ENCODE peak calls at places on chromosomes 7 and 10, in eight cellular contexts. One of them, this sample, is unnamed.

GRCh38 chr10:117306674-117307073 is 65.8 kb downstream of the SLC18A2 start:
- ATAC-seq in activated CD4-positive, CD25-positive, alpha-beta regulatory T cell treated with anti-CD3 and anti-CD28 coated beads, Interleukin-2, amount 50 U/mL, for 24 hours: no peak
- ATAC-seq in gastroesophageal sphincter: no peak
- ATAC-seq in activated T-cell treated with anti-CD3 and anti-CD28 coated beads, Interleukin-2, amount 50 U/mL, for 4 hours: no peak
- ATAC-seq in stimulated activated naive B cell treated with anti-CD40 and anti-IgM and Interleukin-4, amounts not matched to agents 10 μg/mL and 1 μg/mL and 100 μg/mL, for 72 hours: no peak
- ATAC-seq in RWPE2: no peak
- ATAC-seq in effector memory CD8-positive, alpha-beta T cell: no peak
- ATAC-seq in body of pancreas: no peak
- ATAC-seq in this sample: no peak

GRCh38 chr7:81869670-81870069 is 99.8 kb upstream of the HGF start:
- ATAC-seq in effector memory CD8-positive, alpha-beta T cell: no peak
- ATAC-seq in activated CD4-positive, CD25-positive, alpha-beta regulatory T cell treated with anti-CD3 and anti-CD28 coated beads, Interleukin-2, amount 50 U/mL, for 24 hours: no peak
- ATAC-seq in activated T-cell treated with anti-CD3 and anti-CD28 coated beads, Interleukin-2, amount 50 U/mL, for 4 hours: no peak
- ATAC-seq in body of pancreas: no peak
- ATAC-seq in gastroesophageal sphincter: no peak
- ATAC-seq in RWPE2: no peak
- ATAC-seq in stimulated activated naive B cell treated with anti-CD40 and anti-IgM and Interleukin-4, amounts not matched to agents 10 μg/mL and 1 μg/mL and 100 μg/mL, for 72 hours: no peak
- ATAC-seq in this sample: no peak

GRCh38 chr7:74449809-74450397 is 3.8 kb upstream of the GTF2IRD1 start:
- ATAC-seq in activated CD4-positive, CD25-positive, alpha-beta regulatory T cell treated with anti-CD3 and anti-CD28 coated beads, Interleukin-2, amount 50 U/mL, for 24 hours: no peak
- ATAC-seq in activated T-cell treated with anti-CD3 and anti-CD28 coated beads, Interleukin-2, amount 50 U/mL, for 4 hours: peak
- ATAC-seq in body of pancreas: no peak
- ATAC-seq in RWPE2: no peak
- ATAC-seq in stimulated activated naive B cell treated with anti-CD40 and anti-IgM and Interleukin-4, amounts not matched to agents 10 μg/mL and 1 μg/mL and 100 μg/mL, for 72 hours: peak
- ATAC-seq in gastroesophageal sphincter: no peak
- ATAC-seq in effector memory CD8-positive, alpha-beta T cell: peak
- ATAC-seq in this sample: peak

GRCh38 chr7:117282239-117282812 is 40.5 kb downstream of the WNT2 start:
- ATAC-seq in body of pancreas: no peak
- ATAC-seq in activated T-cell treated with anti-CD3 and anti-CD28 coated beads, Interleukin-2, amount 50 U/mL, for 4 hours: no peak
- ATAC-seq in effector memory CD8-positive, alpha-beta T cell: no peak
- ATAC-seq in stimulated activated naive B cell treated with anti-CD40 and anti-IgM and Interleukin-4, amounts not matched to agents 10 μg/mL and 1 μg/mL and 100 μg/mL, for 72 hours: no peak
- ATAC-seq in activated CD4-positive, CD25-positive, alpha-beta regulatory T cell treated with anti-CD3 and anti-CD28 coated beads, Interleukin-2, amount 50 U/mL, for 24 hours: no peak
- ATAC-seq in RWPE2: no peak
- ATAC-seq in gastroesophageal sphincter: no peak
- ATAC-seq in this sample: no peak

GRCh38 chr10:34547283-34547682 is 267.8 kb downstream of the PARD3 start:
- ATAC-seq in effector memory CD8-positive, alpha-beta T cell: no peak
- ATAC-seq in activated T-cell treated with anti-CD3 and anti-CD28 coated beads, Interleukin-2, amount 50 U/mL, for 4 hours: no peak
- ATAC-seq in body of pancreas: no peak
- ATAC-seq in stimulated activated naive B cell treated with anti-CD40 and anti-IgM and Interleukin-4, amounts not matched to agents 10 μg/mL and 1 μg/mL and 100 μg/mL, for 72 hours: no peak
- ATAC-seq in activated CD4-positive, CD25-positive, alpha-beta regulatory T cell treated with anti-CD3 and anti-CD28 coated beads, Interleukin-2, amount 50 U/mL, for 24 hours: no peak
- ATAC-seq in RWPE2: no peak
- ATAC-seq in gastroesophageal sphincter: no peak
- ATAC-seq in this sample: no peak

GRCh38 chr7:1669954-1670893 is at the start of gene ELFN1:
- ATAC-seq in effector memory CD8-positive, alpha-beta T cell: no peak
- ATAC-seq in activated T-cell treated with anti-CD3 and anti-CD28 coated beads, Interleukin-2, amount 50 U/mL, for 4 hours: no peak
- ATAC-seq in activated CD4-positive, CD25-positive, alpha-beta regulatory T cell treated with anti-CD3 and anti-CD28 coated beads, Interleukin-2, amount 50 U/mL, for 24 hours: no peak
- ATAC-seq in gastroesophageal sphincter: no peak
- ATAC-seq in RWPE2: no peak
- ATAC-seq in body of pancreas: peak
- ATAC-seq in stimulated activated naive B cell treated with anti-CD40 and anti-IgM and Interleukin-4, amounts not matched to agents 10 μg/mL and 1 μg/mL and 100 μg/mL, for 72 hours: no peak
- ATAC-seq in this sample: no peak

GRCh38 chr10:29688230-29688634 is 53.5 kb upstream of the SVIL start:
- ATAC-seq in RWPE2: no peak
- ATAC-seq in gastroesophageal sphincter: no peak
- ATAC-seq in stimulated activated naive B cell treated with anti-CD40 and anti-IgM and Interleukin-4, amounts not matched to agents 10 μg/mL and 1 μg/mL and 100 μg/mL, for 72 hours: no peak
- ATAC-seq in activated CD4-positive, CD25-positive, alpha-beta regulatory T cell treated with anti-CD3 and anti-CD28 coated beads, Interleukin-2, amount 50 U/mL, for 24 hours: no peak
- ATAC-seq in activated T-cell treated with anti-CD3 and anti-CD28 coated beads, Interleukin-2, amount 50 U/mL, for 4 hours: no peak
- ATAC-seq in effector memory CD8-positive, alpha-beta T cell: peak
- ATAC-seq in body of pancreas: no peak
- ATAC-seq in this sample: no peak

GRCh38 chr7:42883950-42884349 is 27.9 kb downstream of the C7orf25 start:
- ATAC-seq in stimulated activated naive B cell treated with anti-CD40 and anti-IgM and Interleukin-4, amounts not matched to agents 10 μg/mL and 1 μg/mL and 100 μg/mL, for 72 hours: peak
- ATAC-seq in RWPE2: peak
- ATAC-seq in activated T-cell treated with anti-CD3 and anti-CD28 coated beads, Interleukin-2, amount 50 U/mL, for 4 hours: no peak
- ATAC-seq in gastroesophageal sphincter: no peak
- ATAC-seq in body of pancreas: no peak
- ATAC-seq in effector memory CD8-positive, alpha-beta T cell: no peak
- ATAC-seq in activated CD4-positive, CD25-positive, alpha-beta regulatory T cell treated with anti-CD3 and anti-CD28 coated beads, Interleukin-2, amount 50 U/mL, for 24 hours: no peak
- ATAC-seq in this sample: peak

GRCh38 chr10:3814832-3815209 is 29.8 kb upstream of the KLF6 start:
- ATAC-seq in activated T-cell treated with anti-CD3 and anti-CD28 coated beads, Interleukin-2, amount 50 U/mL, for 4 hours: no peak
- ATAC-seq in stimulated activated naive B cell treated with anti-CD40 and anti-IgM and Interleukin-4, amounts not matched to agents 10 μg/mL and 1 μg/mL and 100 μg/mL, for 72 hours: no peak
- ATAC-seq in gastroesophageal sphincter: no peak
- ATAC-seq in body of pancreas: no peak
- ATAC-seq in RWPE2: no peak
- ATAC-seq in activated CD4-positive, CD25-positive, alpha-beta regulatory T cell treated with anti-CD3 and anti-CD28 coated beads, Interleukin-2, amount 50 U/mL, for 24 hours: no peak
- ATAC-seq in effector memory CD8-positive, alpha-beta T cell: peak
- ATAC-seq in this sample: no peak

GRCh38 chr7:155213385-155213784 is 84.3 kb upstream of the INSIG1 start:
- ATAC-seq in activated T-cell treated with anti-CD3 and anti-CD28 coated beads, Interleukin-2, amount 50 U/mL, for 4 hours: no peak
- ATAC-seq in activated CD4-positive, CD25-positive, alpha-beta regulatory T cell treated with anti-CD3 and anti-CD28 coated beads, Interleukin-2, amount 50 U/mL, for 24 hours: no peak
- ATAC-seq in effector memory CD8-positive, alpha-beta T cell: no peak
- ATAC-seq in gastroesophageal sphincter: no peak
- ATAC-seq in RWPE2: peak
- ATAC-seq in body of pancreas: no peak
- ATAC-seq in stimulated activated naive B cell treated with anti-CD40 and anti-IgM and Interleukin-4, amounts not matched to agents 10 μg/mL and 1 μg/mL and 100 μg/mL, for 72 hours: no peak
- ATAC-seq in this sample: no peak

GRCh38 chr10:68787813-68788212 is 39.5 kb upstream of the STOX1 start:
- ATAC-seq in effector memory CD8-positive, alpha-beta T cell: no peak
- ATAC-seq in body of pancreas: no peak
- ATAC-seq in activated CD4-positive, CD25-positive, alpha-beta regulatory T cell treated with anti-CD3 and anti-CD28 coated beads, Interleukin-2, amount 50 U/mL, for 24 hours: peak
- ATAC-seq in activated T-cell treated with anti-CD3 and anti-CD28 coated beads, Interleukin-2, amount 50 U/mL, for 4 hours: no peak
- ATAC-seq in stimulated activated naive B cell treated with anti-CD40 and anti-IgM and Interleukin-4, amounts not matched to agents 10 μg/mL and 1 μg/mL and 100 μg/mL, for 72 hours: no peak
- ATAC-seq in RWPE2: no peak
- ATAC-seq in gastroesophageal sphincter: no peak
- ATAC-seq in this sample: no peak

GRCh38 chr7:137840183-137840779 is 6.5 kb downstream of the DGKI start:
- ATAC-seq in gastroesophageal sphincter: no peak
- ATAC-seq in body of pancreas: no peak
- ATAC-seq in RWPE2: no peak
- ATAC-seq in activated CD4-positive, CD25-positive, alpha-beta regulatory T cell treated with anti-CD3 and anti-CD28 coated beads, Interleukin-2, amount 50 U/mL, for 24 hours: no peak
- ATAC-seq in effector memory CD8-positive, alpha-beta T cell: no peak
- ATAC-seq in activated T-cell treated with anti-CD3 and anti-CD28 coated beads, Interleukin-2, amount 50 U/mL, for 4 hours: no peak
- ATAC-seq in stimulated activated naive B cell treated with anti-CD40 and anti-IgM and Interleukin-4, amounts not matched to agents 10 μg/mL and 1 μg/mL and 100 μg/mL, for 72 hours: no peak
- ATAC-seq in this sample: no peak

GRCh38 chr10:34526186-34526585 is 288.9 kb downstream of the PARD3 start:
- ATAC-seq in RWPE2: no peak
- ATAC-seq in body of pancreas: no peak
- ATAC-seq in gastroesophageal sphincter: no peak
- ATAC-seq in stimulated activated naive B cell treated with anti-CD40 and anti-IgM and Interleukin-4, amounts not matched to agents 10 μg/mL and 1 μg/mL and 100 μg/mL, for 72 hours: no peak
- ATAC-seq in effector memory CD8-positive, alpha-beta T cell: no peak
- ATAC-seq in activated CD4-positive, CD25-positive, alpha-beta regulatory T cell treated with anti-CD3 and anti-CD28 coated beads, Interleukin-2, amount 50 U/mL, for 24 hours: no peak
- ATAC-seq in activated T-cell treated with anti-CD3 and anti-CD28 coated beads, Interleukin-2, amount 50 U/mL, for 4 hours: no peak
- ATAC-seq in this sample: no peak

GRCh38 chr7:481219-481930 is 38.3 kb downstream of the PDGFA start:
- ATAC-seq in body of pancreas: no peak
- ATAC-seq in activated T-cell treated with anti-CD3 and anti-CD28 coated beads, Interleukin-2, amount 50 U/mL, for 4 hours: no peak
- ATAC-seq in activated CD4-positive, CD25-positive, alpha-beta regulatory T cell treated with anti-CD3 and anti-CD28 coated beads, Interleukin-2, amount 50 U/mL, for 24 hours: no peak
- ATAC-seq in gastroesophageal sphincter: no peak
- ATAC-seq in RWPE2: no peak
- ATAC-seq in effector memory CD8-positive, alpha-beta T cell: no peak
- ATAC-seq in stimulated activated naive B cell treated with anti-CD40 and anti-IgM and Interleukin-4, amounts not matched to agents 10 μg/mL and 1 μg/mL and 100 μg/mL, for 72 hours: no peak
- ATAC-seq in this sample: no peak

GRCh38 chr7:152899482-152900166 is 140.1 kb downstream of the ACTR3B start:
- ATAC-seq in RWPE2: no peak
- ATAC-seq in gastroesophageal sphincter: peak
- ATAC-seq in body of pancreas: peak
- ATAC-seq in stimulated activated naive B cell treated with anti-CD40 and anti-IgM and Interleukin-4, amounts not matched to agents 10 μg/mL and 1 μg/mL and 100 μg/mL, for 72 hours: no peak
- ATAC-seq in activated T-cell treated with anti-CD3 and anti-CD28 coated beads, Interleukin-2, amount 50 U/mL, for 4 hours: no peak
- ATAC-seq in activated CD4-positive, CD25-positive, alpha-beta regulatory T cell treated with anti-CD3 and anti-CD28 coated beads, Interleukin-2, amount 50 U/mL, for 24 hours: no peak
- ATAC-seq in effector memory CD8-positive, alpha-beta T cell: no peak
- ATAC-seq in this sample: no peak

GRCh38 chr10:33314788-33315561 is 19.5 kb downstream of the NRP1 start:
- ATAC-seq in effector memory CD8-positive, alpha-beta T cell: no peak
- ATAC-seq in stimulated activated naive B cell treated with anti-CD40 and anti-IgM and Interleukin-4, amounts not matched to agents 10 μg/mL and 1 μg/mL and 100 μg/mL, for 72 hours: no peak
- ATAC-seq in body of pancreas: no peak
- ATAC-seq in activated CD4-positive, CD25-positive, alpha-beta regulatory T cell treated with anti-CD3 and anti-CD28 coated beads, Interleukin-2, amount 50 U/mL, for 24 hours: no peak
- ATAC-seq in activated T-cell treated with anti-CD3 and anti-CD28 coated beads, Interleukin-2, amount 50 U/mL, for 4 hours: no peak
- ATAC-seq in RWPE2: peak
- ATAC-seq in gastroesophageal sphincter: no peak
- ATAC-seq in this sample: no peak

GRCh38 chr7:121872831-121873764 is at the start of gene PTPRZ1:
- ATAC-seq in activated CD4-positive, CD25-positive, alpha-beta regulatory T cell treated with anti-CD3 and anti-CD28 coated beads, Interleukin-2, amount 50 U/mL, for 24 hours: no peak
- ATAC-seq in stimulated activated naive B cell treated with anti-CD40 and anti-IgM and Interleukin-4, amounts not matched to agents 10 μg/mL and 1 μg/mL and 100 μg/mL, for 72 hours: peak
- ATAC-seq in effector memory CD8-positive, alpha-beta T cell: no peak
- ATAC-seq in body of pancreas: peak
- ATAC-seq in activated T-cell treated with anti-CD3 and anti-CD28 coated beads, Interleukin-2, amount 50 U/mL, for 4 hours: peak
- ATAC-seq in RWPE2: peak
- ATAC-seq in gastroesophageal sphincter: peak
- ATAC-seq in this sample: peak

GRCh38 chr7:70635633-70636032 is 496.3 kb upstream of the GALNT17 start:
- ATAC-seq in body of pancreas: no peak
- ATAC-seq in activated CD4-positive, CD25-positive, alpha-beta regulatory T cell treated with anti-CD3 and anti-CD28 coated beads, Interleukin-2, amount 50 U/mL, for 24 hours: no peak
- ATAC-seq in effector memory CD8-positive, alpha-beta T cell: no peak
- ATAC-seq in RWPE2: no peak
- ATAC-seq in stimulated activated naive B cell treated with anti-CD40 and anti-IgM and Interleukin-4, amounts not matched to agents 10 μg/mL and 1 μg/mL and 100 μg/mL, for 72 hours: no peak
- ATAC-seq in gastroesophageal sphincter: no peak
- ATAC-seq in activated T-cell treated with anti-CD3 and anti-CD28 coated beads, Interleukin-2, amount 50 U/mL, for 4 hours: no peak
- ATAC-seq in this sample: no peak

GRCh38 chr7:25351761-25352160 is 123.5 kb upstream of the NPVF start:
- ATAC-seq in activated CD4-positive, CD25-positive, alpha-beta regulatory T cell treated with anti-CD3 and anti-CD28 coated beads, Interleukin-2, amount 50 U/mL, for 24 hours: no peak
- ATAC-seq in activated T-cell treated with anti-CD3 and anti-CD28 coated beads, Interleukin-2, amount 50 U/mL, for 4 hours: no peak
- ATAC-seq in gastroesophageal sphincter: no peak
- ATAC-seq in body of pancreas: no peak
- ATAC-seq in effector memory CD8-positive, alpha-beta T cell: no peak
- ATAC-seq in RWPE2: no peak
- ATAC-seq in stimulated activated naive B cell treated with anti-CD40 and anti-IgM and Interleukin-4, amounts not matched to agents 10 μg/mL and 1 μg/mL and 100 μg/mL, for 72 hours: no peak
- ATAC-seq in this sample: no peak

GRCh38 chr7:1899201-1899600 is 229.1 kb downstream of the ELFN1 start:
- ATAC-seq in effector memory CD8-positive, alpha-beta T cell: no peak
- ATAC-seq in activated CD4-positive, CD25-positive, alpha-beta regulatory T cell treated with anti-CD3 and anti-CD28 coated beads, Interleukin-2, amount 50 U/mL, for 24 hours: no peak
- ATAC-seq in activated T-cell treated with anti-CD3 and anti-CD28 coated beads, Interleukin-2, amount 50 U/mL, for 4 hours: no peak
- ATAC-seq in RWPE2: no peak
- ATAC-seq in stimulated activated naive B cell treated with anti-CD40 and anti-IgM and Interleukin-4, amounts not matched to agents 10 μg/mL and 1 μg/mL and 100 μg/mL, for 72 hours: no peak
- ATAC-seq in gastroesophageal sphincter: peak
- ATAC-seq in body of pancreas: peak
- ATAC-seq in this sample: no peak

GRCh38 chr10:130652964-130653578 is 516.9 kb downstream of the GLRX3 start:
- ATAC-seq in activated T-cell treated with anti-CD3 and anti-CD28 coated beads, Interleukin-2, amount 50 U/mL, for 4 hours: no peak
- ATAC-seq in RWPE2: no peak
- ATAC-seq in gastroesophageal sphincter: no peak
- ATAC-seq in body of pancreas: no peak
- ATAC-seq in activated CD4-positive, CD25-positive, alpha-beta regulatory T cell treated with anti-CD3 and anti-CD28 coated beads, Interleukin-2, amount 50 U/mL, for 24 hours: no peak
- ATAC-seq in stimulated activated naive B cell treated with anti-CD40 and anti-IgM and Interleukin-4, amounts not matched to agents 10 μg/mL and 1 μg/mL and 100 μg/mL, for 72 hours: no peak
- ATAC-seq in effector memory CD8-positive, alpha-beta T cell: no peak
- ATAC-seq in this sample: peak

This sample was measured in stimulated activated memory B cell treated with anti-CD40 and anti-IgM and Interleukin-4, amounts not matched to agents 10 μg/mL and 1 μg/mL and 100 μg/mL, for 72 hours.